ENCODE peak calls at places on chromosomes 4 and X, in eight cellular contexts. F is HCT116, D is SK-N-SH, J is Panc1, V is GM23338, A is HepG2, S is GM12878, N is K562. Q is an unnamed sample.
A peak's percentile ranks its signal among the peaks of the same experiment; 100 is the strongest.

GRCh38 chr4:115113382-115114106 is at the start of gene NDST4:
- DNase-seq in F (no peak), D (no peak), J (no peak), V (no peak), A (no peak), S (no peak), N (no peak), Q (no peak)

GRCh38 chr4:156705291-156705690 is 266.3 kb downstream of the PDGFC start:
- DNase-seq in F (no peak), D (no peak), J (no peak), V (no peak), A (no peak), S (no peak), N (no peak), Q (no peak)

GRCh38 chr4:23291139-23291538 is 598.4 kb downstream of the GBA3 start:
- DNase-seq in F (no peak), D (no peak), J (no peak), V (no peak), A (no peak), S (no peak), N (no peak), Q (no peak)

GRCh38 chrX:22159071-22159470 is 113.6 kb upstream of the CBLL2 start:
- DNase-seq in F (no peak), D (no peak), J (no peak), V (no peak), A (no peak), S (no peak), N (no peak), Q (no peak)

GRCh38 chr4:24583451-24584174 is 741 bp downstream of the DHX15 start:
- DNase-seq in F (peak; percentile 26), D (peak; percentile 81), J (no peak), V (peak; percentile 71), A (peak; percentile 47), S (no peak), N (peak; percentile 78), Q (peak; percentile 59)

GRCh38 chr4:141676087-141676486 is 39.7 kb downstream of the IL15 start:
- DNase-seq in F (no peak), D (no peak), J (no peak), V (no peak), A (no peak), S (no peak), N (no peak), Q (no peak)

GRCh38 chrX:13764765-13765164 is 30.2 kb downstream of the OFD1 start:
- DNase-seq in F (no peak), D (peak; percentile 72), J (no peak), V (peak; percentile 59), A (peak; percentile 1), S (no peak), N (no peak), Q (no peak)

GRCh38 chr4:93835929-93836328 is 7.4 kb downstream of the ATOH1 start:
- DNase-seq in F (no peak), D (no peak), J (no peak), V (no peak), A (no peak), S (no peak), N (no peak), Q (no peak)

DNA sequence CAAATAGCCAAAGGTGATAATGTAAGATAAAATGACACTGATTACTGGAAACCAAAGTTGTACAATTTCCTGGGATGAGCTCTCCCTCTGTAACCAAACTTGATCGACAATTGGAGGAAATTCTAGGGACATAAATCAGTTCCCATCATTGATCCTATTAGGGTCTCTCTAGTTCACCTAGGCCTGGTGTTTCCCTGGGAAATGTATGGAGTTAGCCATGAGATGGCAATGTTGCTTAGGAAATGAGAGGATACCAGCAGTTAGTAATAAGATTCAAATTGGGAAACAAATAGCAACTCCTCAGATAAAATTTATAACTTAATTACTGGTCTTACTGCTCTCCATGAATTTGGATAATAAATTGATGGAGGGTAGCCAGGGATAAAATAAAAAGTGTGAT is 52.2 kb downstream of the SPATA18 start:
- DNase-seq in F (no peak), D (peak; percentile 15), J (peak; percentile 18), V (peak; percentile 69), A (no peak), S (no peak), N (no peak), Q (peak; percentile 1)
- TF ChIP-seq REST in F (no peak), D (no peak), J (no peak), V (no peak), A (no peak), S (no peak), N (no peak), Q (no peak)

GRCh38 chrX:25018682-25019081 is 2.9 kb upstream of the ARX start:
- DNase-seq in F (no peak), D (no peak), J (no peak), V (no peak), A (no peak), S (no peak), N (no peak), Q (no peak)

GRCh38 chrX:25015486-25016360 is at the start of gene ARX:
- DNase-seq in F (peak; percentile 55), D (peak; percentile 90), J (no peak), V (peak; percentile 88), A (peak; percentile 43), S (no peak), N (peak; percentile 91), Q (no peak)

GRCh38 chrX:25016361-25016671 is 551 bp upstream of the ARX start:
- DNase-seq in F (no peak), D (no peak), J (no peak), V (no peak), A (no peak), S (no peak), N (no peak), Q (no peak)

GRCh38 chrX:25016938-25017598 is 1.3 kb upstream of the ARX start:
- DNase-seq in F (no peak), D (no peak), J (no peak), V (no peak), A (no peak), S (no peak), N (no peak), Q (no peak)

DNA sequence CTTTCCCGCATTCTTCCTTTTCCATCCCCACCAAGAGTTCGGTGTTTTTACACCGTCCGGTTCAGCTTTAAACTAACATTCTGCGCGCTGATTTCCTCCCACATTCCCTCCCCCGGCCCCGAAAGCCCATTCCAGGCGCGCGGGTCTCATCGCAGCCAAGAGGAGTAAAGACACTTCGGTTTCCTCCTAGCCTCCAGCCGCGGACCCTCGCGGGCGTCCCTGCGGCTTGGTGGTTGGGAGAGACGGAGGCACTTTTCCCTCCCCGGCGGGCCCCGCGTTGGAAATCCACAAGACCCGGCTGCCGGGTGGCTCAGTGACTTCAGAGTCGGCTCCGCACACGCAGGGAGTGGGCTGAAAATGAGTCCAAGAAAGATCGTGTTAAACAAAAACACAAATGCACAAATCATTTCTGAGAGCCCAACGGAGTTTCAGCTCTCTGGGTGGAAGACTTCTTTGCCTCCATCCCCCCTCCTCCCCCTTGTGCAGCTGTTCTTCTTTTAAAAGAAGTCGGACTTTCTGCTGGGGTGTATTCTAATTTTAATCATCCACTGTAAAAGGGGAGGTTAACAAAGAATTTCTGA is 2.0 kb upstream of the ARX start:
- DNase-seq in F (no peak), D (peak; percentile 44), J (no peak), V (no peak), A (no peak), S (no peak), N (no peak), Q (no peak)
- H3K4me3 ChIP-seq in F (no peak overlapping the region), D (peak overlapping the region; percentile 19), J (peak overlapping the region; percentile 11), V (peak overlapping the region; percentile 52), A (peak overlapping the region; percentile 23), S (no peak overlapping the region), N (no peak overlapping the region), Q (no peak overlapping the region)

GRCh38 chr4:185718578-185719492 is 93.2 kb downstream of the SORBS2 start:
- DNase-seq in F (no peak), D (no peak), J (no peak), V (no peak), A (no peak), S (no peak), N (no peak), Q (no peak)

GRCh38 chr4:185723619-185724150 is 88.3 kb downstream of the SORBS2 start:
- DNase-seq in F (no peak), D (no peak), J (no peak), V (no peak), A (no peak), S (no peak), N (no peak), Q (no peak)

GRCh38 chr4:185719493-185719843 is 92.5 kb downstream of the SORBS2 start:
- DNase-seq in F (no peak), D (no peak), J (no peak), V (no peak), A (no peak), S (no peak), N (no peak), Q (no peak)

GRCh38 chr4:185721190-185721948 is 90.6 kb downstream of the SORBS2 start:
- DNase-seq in F (no peak), D (no peak), J (no peak), V (no peak), A (peak; percentile 68), S (no peak), N (no peak), Q (no peak)

DNA sequence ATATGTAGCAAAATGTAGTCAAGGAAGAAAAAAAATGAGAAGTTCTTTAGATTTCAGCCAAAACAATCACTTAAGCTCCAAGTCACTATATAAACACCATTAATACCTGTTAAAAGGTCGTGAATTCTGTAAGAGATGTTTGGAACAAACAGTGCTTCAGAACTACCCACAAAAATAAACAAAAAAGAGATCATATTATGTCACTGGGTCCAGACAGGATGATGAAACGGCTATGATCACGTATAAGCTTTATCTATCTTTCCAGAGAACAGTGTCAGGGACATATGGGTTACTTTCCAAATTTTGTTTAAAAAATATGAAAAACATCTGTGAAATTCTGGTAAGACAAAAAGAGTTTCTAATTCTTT is 90.1 kb downstream of the SORBS2 start:
- DNase-seq in F (no peak), D (no peak), J (no peak), V (no peak), A (peak; percentile 77), S (no peak), N (no peak), Q (no peak)
- TF ChIP-seq POLR2AphosphoS5 in F (no peak), D (no peak), J (no peak), V (no peak), A (no peak), S (no peak), N (no peak), Q (no peak)

DNA sequence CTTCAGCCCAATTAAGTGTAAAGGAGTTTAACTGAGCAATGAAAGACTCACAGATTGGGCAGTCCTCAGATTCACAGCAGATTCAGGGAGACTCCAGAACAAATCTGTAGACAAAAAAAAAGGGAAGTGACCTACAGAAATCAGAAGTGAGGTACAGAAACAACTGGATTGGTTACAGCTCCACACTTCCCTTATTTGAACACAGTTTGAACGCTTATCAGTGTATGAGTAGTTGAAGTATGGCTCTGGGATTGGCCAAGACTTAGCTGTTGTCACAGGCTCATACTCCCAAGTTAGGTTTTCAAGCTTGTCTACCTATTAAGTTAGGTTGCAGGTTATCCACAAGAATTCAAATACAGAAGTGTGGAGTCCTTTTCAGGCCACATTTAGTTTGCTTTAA is 112.4 kb upstream of the ELOVL6 start:
- DNase-seq in F (no peak), D (no peak), J (no peak), V (no peak), A (no peak), S (peak; percentile 17), N (no peak), Q (no peak)
- TF ChIP-seq REST in F (no peak), D (no peak), J (no peak), V (no peak), A (no peak), S (no peak), N (no peak), Q (no peak)

Q was measured in HL-60.